ENCODE peak calls at places on chromosomes 5 and 9, in eight cellular contexts. N is glutamatergic neuron, Y is heart left ventricle, P is A549, R is progenitor cell of endocrine pancreas, I is fibroblast of lung, D is OCI-LY7, Q is tibial nerve. J is an unnamed sample.

GRCh38 chr9:132908635-132909034 is 29.9 kb downstream of the SPACA9 start:
- DNase-seq in D (no peak), R (no peak), Y (no peak), I (no peak), P (no peak), Q (no peak), N (no peak), J (no peak)

GRCh38 chr5:54754420-54754819 is 231.0 kb downstream of the ESM1 start:
- DNase-seq in N (no peak), P (no peak), Q (no peak), D (no peak), Y (no peak), I (peak), R (no peak), J (no peak)

GRCh38 chr9:31124389-31124788 is 1260.1 kb upstream of the ACO1 start:
- DNase-seq in Y (no peak), D (no peak), N (no peak), P (no peak), I (no peak), Q (no peak), R (no peak), J (no peak)

GRCh38 chr9:98974554-98974953 is 30.8 kb downstream of the COL15A1 start:
- DNase-seq in Q (no peak), P (no peak), I (no peak), Y (no peak), R (no peak), N (no peak), D (no peak), J (no peak)

GRCh38 chr5:139648205-139649081 is at the start of gene CXXC5:
- DNase-seq in D (peak), R (peak), Q (peak), N (peak), I (peak), Y (peak), P (peak), J (peak)

GRCh38 chr5:19125956-19126713 is 861.9 kb downstream of the CDH18 start:
- DNase-seq in D (no peak), I (no peak), P (no peak), R (no peak), N (no peak), Q (no peak), Y (no peak), J (no peak)

GRCh38 chr5:68251386-68251785 is 35.8 kb downstream of the PIK3R1 start:
- DNase-seq in Q (no peak), P (no peak), R (no peak), N (no peak), I (no peak), D (no peak), Y (peak), J (no peak)

GRCh38 chr5:139755892-139756671 is 39.5 kb upstream of the PSD2 start:
- DNase-seq in P (no peak), Q (no peak), I (no peak), R (no peak), D (no peak), N (no peak), Y (no peak), J (no peak)

GRCh38 chr5:97231025-97231636 is 48.1 kb upstream of the RIOK2 start:
- DNase-seq in I (peak), Y (no peak), N (no peak), D (peak), Q (peak), P (peak), R (no peak), J (peak)

GRCh38 chr9:4092793-4093709 is 206.8 kb downstream of the GLIS3 start:
- DNase-seq in Y (no peak), P (no peak), Q (no peak), R (no peak), I (peak), N (no peak), D (no peak), J (no peak)

GRCh38 chr5:149940077-149940574 is 4.5 kb downstream of the PDE6A start:
- DNase-seq in I (peak), N (no peak), Q (no peak), R (no peak), P (no peak), Y (no peak), D (no peak), J (no peak)

GRCh38 chr5:124276166-124276565 is 470.3 kb downstream of the ZNF608 start:
- DNase-seq in Y (no peak), R (no peak), N (no peak), I (no peak), P (no peak), Q (no peak), D (no peak), J (no peak)

GRCh38 chr9:107614765-107615164 is 125.2 kb upstream of the KLF4 start:
- DNase-seq in R (no peak), D (no peak), P (no peak), Y (no peak), N (no peak), I (no peak), Q (no peak), J (no peak)

GRCh38 chr5:158326241-158326640 is 467.3 kb upstream of the CLINT1 start:
- DNase-seq in P (no peak), Y (no peak), I (no peak), N (no peak), Q (no peak), D (no peak), R (no peak), J (no peak)

GRCh38 chr5:124252094-124252750 is 494.2 kb downstream of the ZNF608 start:
- DNase-seq in Q (no peak), P (no peak), N (peak), D (peak), R (no peak), Y (no peak), I (no peak), J (no peak)

GRCh38 chr5:133049726-133050048 is 2.1 kb upstream of the HSPA4 start:
- DNase-seq in N (no peak), Y (no peak), P (peak), I (no peak), R (no peak), Q (no peak), D (no peak), J (no peak)

GRCh38 chr5:56356121-56356875 is 123.2 kb upstream of the ANKRD55 start:
- DNase-seq in N (no peak), I (no peak), D (no peak), Q (no peak), Y (no peak), R (no peak), P (no peak), J (no peak)

GRCh38 chr9:35102465-35102768 is 514 bp downstream of the STOML2 start:
- DNase-seq in N (no peak), R (no peak), I (no peak), Q (no peak), P (no peak), Y (no peak), D (no peak), J (no peak)

GRCh38 chr5:95817430-95817829 is 5.1 kb downstream of the GLRX start:
- DNase-seq in R (no peak), D (no peak), I (no peak), Y (peak), Q (no peak), N (no peak), P (no peak), J (no peak)

GRCh38 chr9:71985070-71985956 is 73.9 kb downstream of the C9orf85 start:
- DNase-seq in Q (no peak), Y (no peak), N (no peak), P (peak), D (no peak), I (no peak), R (no peak), J (no peak)

GRCh38 chr9:132894343-132894742 is 15.6 kb downstream of the SPACA9 start:
- DNase-seq in Q (no peak), I (no peak), N (no peak), D (no peak), Y (no peak), R (no peak), P (no peak), J (no peak)

GRCh38 chr9:111481885-111482636 is 2.1 kb downstream of the ECPAS start:
- DNase-seq in Q (no peak), I (peak), R (no peak), P (peak), Y (no peak), N (no peak), D (peak), J (no peak)

GRCh38 chr9:82281066-82281465 is 292.5 kb downstream of the SPATA31D1 start:
- DNase-seq in D (no peak), Q (no peak), Y (no peak), I (no peak), N (no peak), R (no peak), P (no peak), J (no peak)

GRCh38 chr9:31140316-31140715 is 1244.1 kb upstream of the ACO1 start:
- DNase-seq in R (no peak), N (no peak), P (peak), I (peak), D (peak), Y (no peak), Q (no peak), J (no peak)

GRCh38 chr9:33835625-33836260 is 18.8 kb downstream of the UBE2R2 start:
- DNase-seq in Y (no peak), N (no peak), I (no peak), P (no peak), R (no peak), Q (no peak), D (no peak), J (no peak)

GRCh38 chr5:131541766-131542165 is 93.3 kb downstream of the RAPGEF6 start:
- DNase-seq in N (no peak), Y (no peak), I (no peak), R (no peak), D (no peak), Q (no peak), P (no peak), J (no peak)

GRCh38 chr5:107204413-107204812 is 466.3 kb downstream of the EFNA5 start:
- DNase-seq in Y (no peak), Q (no peak), N (no peak), D (no peak), P (no peak), R (no peak), I (no peak), J (no peak)

GRCh38 chr5:65867509-65868195 is 58.7 kb upstream of the ERBIN start:
- DNase-seq in Y (no peak), D (no peak), Q (no peak), N (no peak), R (no peak), I (no peak), P (no peak), J (no peak)

GRCh38 chr5:141486091-141486490 is 1.3 kb downstream of the PCDHGC4 start:
- DNase-seq in R (no peak), Q (no peak), Y (no peak), N (no peak), I (no peak), D (no peak), P (no peak), J (no peak)

GRCh38 chr9:69919461-69920061 is 98.9 kb downstream of the CFAP95 start:
- DNase-seq in P (peak), D (peak), N (no peak), Y (no peak), Q (no peak), I (peak), R (no peak), J (no peak)

GRCh38 chr9:74284596-74284995 is 212.5 kb upstream of the RORB start:
- DNase-seq in N (no peak), R (no peak), Q (no peak), P (no peak), I (no peak), Y (no peak), D (no peak), J (no peak)

GRCh38 chr9:70165006-70165602 is 93.7 kb upstream of the SMC5 start:
- DNase-seq in Q (no peak), Y (no peak), D (no peak), P (no peak), R (no peak), N (no peak), I (no peak), J (no peak)

GRCh38 chr9:120710110-120710981 is 3.9 kb downstream of the MEGF9 start:
- DNase-seq in N (no peak), D (peak), Q (no peak), Y (no peak), R (no peak), I (peak), P (peak), J (no peak)

GRCh38 chr5:96601811-96602244 is 60.3 kb upstream of the CAST start:
- DNase-seq in Q (peak), I (peak), Y (no peak), D (peak), R (peak), P (peak), N (no peak), J (peak)

GRCh38 chr5:179439181-179439990 is 94.1 kb upstream of the ADAMTS2 start:
- DNase-seq in I (no peak), R (no peak), Y (no peak), D (no peak), P (no peak), N (peak), Q (no peak), J (no peak)

GRCh38 chr5:77987331-77987730 is 211.2 kb upstream of the TBCA start:
- DNase-seq in R (no peak), I (no peak), Q (no peak), D (no peak), P (no peak), Y (no peak), N (no peak), J (no peak)

GRCh38 chr5:68554566-68555279 is 339.2 kb downstream of the PIK3R1 start:
- DNase-seq in R (no peak), P (peak), Q (no peak), I (peak), Y (peak), N (no peak), D (no peak), J (no peak)

GRCh38 chr9:91245432-91246313 is 116.0 kb downstream of the AUH start:
- DNase-seq in P (peak), Y (no peak), R (no peak), D (no peak), I (peak), Q (no peak), N (no peak), J (no peak)

GRCh38 chr9:7174884-7175283 is 417.1 kb downstream of the KDM4C start:
- DNase-seq in R (no peak), I (no peak), Y (no peak), P (peak), Q (no peak), N (no peak), D (no peak), J (no peak)
- TF ChIP-seq CTCF in R (no peak), I (no peak), Y (no peak), P (no peak), Q (no peak), N (no peak), D (peak), J (no peak)

DNA sequence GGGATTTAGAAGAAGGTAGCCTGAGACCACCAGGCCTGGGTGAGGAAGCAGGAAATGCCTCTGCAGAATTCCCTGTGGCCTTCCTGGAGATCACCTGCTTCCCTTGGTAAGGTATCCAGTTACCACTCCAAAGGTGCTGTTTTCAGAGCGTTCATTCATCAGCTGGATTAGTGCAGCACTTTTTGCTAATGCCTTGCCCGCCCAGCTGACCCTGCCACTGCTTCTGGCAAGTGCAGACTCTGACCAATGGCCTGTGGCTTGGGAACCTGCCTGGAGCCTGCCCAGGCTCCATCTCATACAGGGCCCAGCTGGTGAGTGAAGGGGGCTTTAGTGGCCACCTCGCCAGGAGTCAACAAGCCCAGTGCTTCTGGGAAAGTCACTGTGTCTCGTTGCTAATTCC is 48.6 kb downstream of the FOXI1 start:
- DNase-seq in N (no peak), P (no peak), Y (no peak), R (no peak), Q (no peak), D (no peak), I (no peak), J (no peak)
- TF ChIP-seq CTCF in N (no peak), P (no peak), Y (no peak), R (no peak), Q (no peak), D (no peak), I (no peak), J (no peak)

GRCh38 chr5:142783601-142784291 is 13.6 kb downstream of the ARHGAP26 start:
- DNase-seq in R (no peak), D (no peak), N (peak), Y (peak), Q (no peak), I (no peak), P (no peak), J (no peak)
- TF ChIP-seq CTCF in R (no peak), D (no peak), N (peak), Y (peak), Q (peak), I (no peak), P (no peak), J (no peak)

GRCh38 chr9:127194881-127195713 is 69.5 kb upstream of the GARNL3 start:
- DNase-seq in N (peak), I (no peak), P (peak), D (no peak), Y (no peak), R (no peak), Q (no peak), J (no peak)
- TF ChIP-seq CTCF in N (no peak), I (no peak), P (peak), D (peak), Y (no peak), R (no peak), Q (no peak), J (no peak)

DNA sequence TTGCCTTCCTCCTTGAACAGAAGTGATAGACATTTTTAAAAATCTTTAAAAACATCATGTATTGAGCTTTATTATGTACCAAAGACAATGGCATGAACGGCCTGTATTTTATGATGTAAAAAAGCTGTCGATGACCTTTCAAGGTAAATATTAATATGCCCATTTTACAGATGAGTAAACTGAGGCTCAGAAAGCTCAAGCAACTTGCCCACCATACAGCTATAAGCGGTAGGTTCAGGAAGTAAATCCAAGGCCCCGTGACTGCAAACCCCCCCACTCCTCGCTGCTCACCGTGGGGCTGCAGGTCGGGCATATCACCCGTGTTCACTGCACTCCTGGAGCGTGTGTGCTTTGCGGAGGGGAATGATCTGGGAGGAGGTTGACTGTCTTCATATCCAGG is 3.4 kb downstream of the PLPP7 start:
- DNase-seq in R (no peak), P (no peak), D (no peak), I (no peak), Y (no peak), N (no peak), Q (no peak), J (no peak)
- TF ChIP-seq CTCF in R (no peak), P (no peak), D (no peak), I (no peak), Y (no peak), N (no peak), Q (no peak), J (no peak)

DNA sequence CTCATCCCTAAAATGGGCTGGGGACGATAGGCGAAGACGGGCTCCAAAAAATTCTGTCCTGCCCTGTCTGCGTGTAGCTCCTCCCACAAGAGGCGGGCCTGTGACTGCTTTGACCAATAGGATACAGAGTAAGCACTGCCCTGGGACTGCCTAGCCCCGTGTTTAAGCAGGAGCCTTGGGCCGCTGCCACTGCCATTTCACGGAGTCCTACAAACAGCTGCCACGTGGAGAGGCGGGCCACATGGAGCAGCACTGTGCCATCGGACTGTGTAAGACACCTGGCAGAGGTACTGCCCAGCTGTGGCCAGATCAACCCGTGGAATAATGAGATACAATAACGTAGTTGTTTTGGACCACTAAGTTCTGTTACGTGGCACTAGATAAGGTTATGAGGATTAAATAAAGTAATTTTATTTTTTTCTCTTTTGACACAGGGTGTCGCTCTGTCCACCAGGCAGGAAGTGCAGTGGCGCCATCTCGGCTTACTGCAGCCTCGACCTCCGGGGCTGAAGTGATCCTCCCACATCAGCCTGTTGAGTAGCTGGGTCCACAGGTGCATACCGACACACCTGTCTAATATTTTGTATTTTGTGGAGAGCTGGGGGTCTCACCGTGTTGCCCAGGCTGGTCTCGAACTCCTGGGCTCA is 87.2 kb downstream of the LMNB1 start:
- DNase-seq in Q (no peak), N (no peak), Y (no peak), P (no peak), I (no peak), R (no peak), D (no peak), J (no peak)
- TF ChIP-seq CTCF in Q (no peak), N (no peak), Y (no peak), P (no peak), I (no peak), R (no peak), D (peak), J (no peak)

DNA sequence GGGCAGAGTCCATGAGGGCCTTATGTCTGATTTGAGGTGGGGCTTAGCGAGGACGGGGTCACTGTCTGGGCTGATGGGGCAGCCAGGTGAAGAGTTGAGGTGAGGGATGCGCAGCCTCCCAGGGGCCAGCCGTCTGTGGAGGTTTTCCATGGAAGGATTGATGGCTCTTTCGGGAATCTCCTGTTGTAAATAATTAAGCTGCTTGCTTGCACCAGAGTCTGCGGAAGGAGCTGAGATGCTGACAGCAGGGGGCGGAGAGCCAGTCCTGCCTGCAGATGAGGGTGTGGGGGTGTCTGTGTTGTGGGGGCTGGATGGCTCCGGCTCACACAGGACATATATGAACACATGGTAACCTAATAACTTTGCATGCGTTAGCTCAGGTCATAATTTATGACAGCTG is 36.6 kb upstream of the SEMA4D start:
- DNase-seq in Q (no peak), R (no peak), I (no peak), Y (no peak), P (no peak), N (no peak), D (no peak), J (no peak)
- TF ChIP-seq CTCF in Q (no peak), R (no peak), I (no peak), Y (no peak), P (no peak), N (no peak), D (no peak), J (no peak)